ENCODE peak calls at places on chromosomes 7 and 10, in eight cellular contexts. R is stimulated activated naive CD8-positive, alpha-beta T cell treated with anti-CD3 and anti-CD28 coated beads, Interleukin-15, amount 100 ng/mL, for 72 hours; D is fibroblast of gingiva; C is amniotic epithelial cell; X is naive B cell; U is psoas muscle; Y is A549; A is activated CD8-positive, alpha-beta memory T cell treated with anti-CD3 and anti-CD28 coated beads for 48 hours. O is an unnamed sample.

GRCh38 chr10:43228783-43229207 is 38.1 kb downstream of the RASGEF1A start:
- DNase-seq in R (peak; percentile 9), D (no peak), C (no peak), X (no peak), U (peak; percentile 6), Y (no peak), A (no peak), O (no peak)

GRCh38 chr10:110533149-110533548 is 34.3 kb upstream of the SMC3 start:
- DNase-seq in R (no peak), D (no peak), C (no peak), X (no peak), U (no peak), Y (no peak), A (no peak), O (no peak)

GRCh38 chr7:70676243-70676642 is 455.7 kb upstream of the GALNT17 start:
- DNase-seq in R (no peak), D (no peak), C (no peak), X (no peak), U (no peak), Y (no peak), A (no peak), O (no peak)

GRCh38 chr7:131488361-131488760 is 68.1 kb downstream of the PODXL start:
- DNase-seq in R (no peak), D (no peak), C (no peak), X (no peak), U (no peak), Y (no peak), A (no peak), O (no peak)

GRCh38 chr10:110880012-110880411 is 8.3 kb downstream of the PDCD4 start:
- DNase-seq in R (no peak), D (no peak), C (no peak), X (no peak), U (no peak), Y (no peak), A (no peak), O (no peak)

GRCh38 chr7:41567350-41568114 is 135.4 kb downstream of the INHBA start:
- DNase-seq in R (no peak), D (no peak), C (peak; percentile 36), X (no peak), U (no peak), Y (no peak), A (no peak), O (no peak)

GRCh38 chr7:99446096-99446495 is 7.4 kb downstream of the CPSF4 start:
- DNase-seq in R (no peak), D (no peak), C (no peak), X (no peak), U (no peak), Y (no peak), A (no peak), O (no peak)

GRCh38 chr10:19964625-19965024 is 148.4 kb downstream of the PLXDC2 start:
- DNase-seq in R (no peak), D (no peak), C (no peak), X (no peak), U (no peak), Y (no peak), A (no peak), O (no peak)

GRCh38 chr7:27168265-27168947 is 3.1 kb upstream of the HOXA9 start:
- DNase-seq in R (peak; percentile 54), D (no peak), C (no peak), X (no peak), U (no peak), Y (no peak), A (no peak), O (no peak)

GRCh38 chr7:112757337-112757736 is 32.9 kb downstream of the TMEM168 start:
- DNase-seq in R (no peak), D (no peak), C (no peak), X (no peak), U (no peak), Y (no peak), A (no peak), O (no peak)

GRCh38 chr7:131498237-131498885 is 58.1 kb downstream of the PODXL start:
- DNase-seq in R (no peak), D (peak; percentile 71), C (no peak), X (no peak), U (no peak), Y (no peak), A (no peak), O (no peak)

GRCh38 chr7:521221-522070 is 1.8 kb upstream of the PDGFA start:
- DNase-seq in R (no peak), D (peak; percentile 25), C (no peak), X (peak; percentile 43), U (peak; percentile 56), Y (peak; percentile 55), A (no peak), O (no peak)

GRCh38 chr10:78381072-78381471 is 347.4 kb downstream of the RPS24 start:
- DNase-seq in R (no peak), D (no peak), C (no peak), X (no peak), U (no peak), Y (no peak), A (no peak), O (no peak)

GRCh38 chr7:127578036-127578684 is 7.2 kb downstream of the GCC1 start:
- DNase-seq in R (no peak), D (peak; percentile 17), C (peak; percentile 27), X (no peak), U (no peak), Y (peak; percentile 43), A (no peak), O (no peak)

GRCh38 chr10:132407243-132407746 is 10.3 kb downstream of the PWWP2B start:
- DNase-seq in R (no peak), D (no peak), C (no peak), X (no peak), U (peak; percentile 49), Y (no peak), A (no peak), O (no peak)

GRCh38 chr10:110843796-110844616 is 27.7 kb upstream of the PDCD4 start:
- DNase-seq in R (no peak), D (no peak), C (no peak), X (no peak), U (no peak), Y (no peak), A (no peak), O (no peak)

GRCh38 chr7:77157446-77157845 is 35.0 kb downstream of the CCDC146 start:
- DNase-seq in R (peak; percentile 22), D (no peak), C (peak; percentile 3), X (no peak), U (no peak), Y (no peak), A (no peak), O (no peak)

GRCh38 chr10:97179731-97180366 is 5.9 kb downstream of the SLIT1 start:
- DNase-seq in R (no peak), D (no peak), C (no peak), X (no peak), U (no peak), Y (no peak), A (no peak), O (no peak)

GRCh38 chr10:49050338-49050737 is 65.0 kb downstream of the VSTM4 start:
- DNase-seq in R (no peak), D (peak; percentile 44), C (no peak), X (no peak), U (no peak), Y (no peak), A (no peak), O (no peak)

GRCh38 chr10:97633921-97634320 is 621 bp upstream of the MORN4 start:
- DNase-seq in R (peak; percentile 57), D (no peak), C (peak; percentile 10), X (no peak), U (no peak), Y (peak; percentile 58), A (no peak), O (no peak)

GRCh38 chr10:113746188-113746950 is 5.1 kb upstream of the PLEKHS1 start:
- DNase-seq in R (no peak), D (no peak), C (peak; percentile 73), X (no peak), U (no peak), Y (peak; percentile 76), A (no peak), O (peak; percentile 20)

GRCh38 chr10:125159932-125160855 is at the start of gene CTBP2:
- DNase-seq in R (no peak), D (peak; percentile 67), C (peak; percentile 43), X (no peak), U (peak; percentile 64), Y (peak; percentile 78), A (no peak), O (no peak)

GRCh38 chr10:77179015-77179695 is 458.5 kb downstream of the KCNMA1 start:
- DNase-seq in R (no peak), D (peak; percentile 86), C (peak; percentile 93), X (no peak), U (peak; percentile 45), Y (peak; percentile 70), A (no peak), O (peak; percentile 13)

GRCh38 chr10:34866848-34867247 is 51.8 kb upstream of the PARD3 start:
- DNase-seq in R (no peak), D (no peak), C (no peak), X (no peak), U (no peak), Y (no peak), A (no peak), O (no peak)

GRCh38 chr10:100652406-100653130 is 92.8 kb upstream of the PAX2 start:
- DNase-seq in R (no peak), D (no peak), C (no peak), X (no peak), U (no peak), Y (no peak), A (no peak), O (no peak)

GRCh38 chr7:51224811-51225581 is 91.6 kb downstream of the COBL start:
- DNase-seq in R (no peak), D (no peak), C (no peak), X (no peak), U (no peak), Y (peak; percentile 48), A (no peak), O (peak; percentile 64)

GRCh38 chr7:140215281-140215680 is 38.5 kb upstream of the KDM7A start:
- DNase-seq in R (no peak), D (no peak), C (no peak), X (no peak), U (no peak), Y (no peak), A (no peak), O (no peak)

GRCh38 chr10:119252051-119252465 is 44.7 kb downstream of the GRK5 start:
- DNase-seq in R (no peak), D (peak; percentile 42), C (peak; percentile 65), X (no peak), U (peak; percentile 51), Y (no peak), A (no peak), O (no peak)

GRCh38 chr10:98351831-98352402 is 63.1 kb downstream of the PYROXD2 start:
- DNase-seq in R (no peak), D (no peak), C (peak; percentile 48), X (no peak), U (peak; percentile 43), Y (no peak), A (no peak), O (no peak)

GRCh38 chr10:92238062-92238585 is 52.8 kb downstream of the CPEB3 start:
- DNase-seq in R (no peak), D (no peak), C (no peak), X (no peak), U (no peak), Y (no peak), A (no peak), O (no peak)

GRCh38 chr7:114422478-114423217 is 8.0 kb downstream of the FOXP2 start:
- DNase-seq in R (no peak), D (no peak), C (no peak), X (no peak), U (no peak), Y (no peak), A (no peak), O (no peak)

GRCh38 chr7:66720571-66720970 is 20.0 kb upstream of the RABGEF1 start:
- DNase-seq in R (no peak), D (no peak), C (no peak), X (peak; percentile 28), U (no peak), Y (no peak), A (no peak), O (no peak)

GRCh38 chr7:130379551-130380120 is 658 bp upstream of the CPA1 start:
- DNase-seq in R (no peak), D (no peak), C (peak; percentile 27), X (no peak), U (no peak), Y (no peak), A (no peak), O (no peak)